ENCODE peak calls at places on chromosomes 5 and 9, in ten cellular contexts. M is AG04450; Q is brain microvascular endothelial cell; V is spleen; X is cardiac fibroblast; R is CD8-positive, alpha-beta T cell; P is fibroblast of lung; Z is astrocyte of the spinal cord; H is upper lobe of right lung; C is mammary epithelial cell. O is an unnamed sample.

GRCh38 chr9:82202808-82203207 is 214.2 kb downstream of the SPATA31D1 start:
- DNase-seq in M (peak), Q (peak), V (no peak), X (peak), R (no peak), P (peak), Z (peak), H (no peak), C (peak), O (no peak)

GRCh38 chr5:142012186-142012785 is 541 bp downstream of the GNPDA1 start:
- DNase-seq in M (no peak), Q (no peak), V (peak), X (peak), R (no peak), P (peak), Z (peak), H (peak), C (peak), O (peak)

GRCh38 chr5:169295241-169295747 is 5.6 kb downstream of the SLIT3 start:
- DNase-seq in M (no peak), Q (no peak), V (no peak), X (no peak), R (no peak), P (no peak), Z (no peak), H (no peak), C (no peak), O (no peak)

GRCh38 chr5:136042665-136043121 is 13.9 kb downstream of the TGFBI start:
- DNase-seq in M (no peak), Q (peak), V (peak), X (peak), R (no peak), P (no peak), Z (peak), H (no peak), C (no peak), O (no peak)

GRCh38 chr5:54457094-54457531 is 1.6 kb downstream of the HSPB3 start:
- DNase-seq in M (peak), Q (peak), V (no peak), X (peak), R (no peak), P (peak), Z (peak), H (no peak), C (peak), O (no peak)

GRCh38 chr5:17398439-17398838 is 99.6 kb upstream of the TAF11L2 start:
- DNase-seq in M (peak), Q (peak), V (no peak), X (peak), R (no peak), P (peak), Z (peak), H (no peak), C (peak), O (no peak)

GRCh38 chr5:139863361-139863760 is 67.8 kb downstream of the PSD2 start:
- DNase-seq in M (no peak), Q (no peak), V (no peak), X (peak), R (no peak), P (peak), Z (no peak), H (peak), C (peak), O (no peak)

GRCh38 chr5:16980983-16981382 is 44.9 kb upstream of the MYO10 start:
- DNase-seq in M (no peak), Q (no peak), V (no peak), X (no peak), R (no peak), P (no peak), Z (no peak), H (no peak), C (no peak), O (no peak)

GRCh38 chr5:135372654-135373381 is 26.2 kb downstream of the MACROH2A1 start:
- DNase-seq in M (no peak), Q (no peak), V (peak), X (no peak), R (no peak), P (no peak), Z (no peak), H (no peak), C (no peak), O (no peak)

GRCh38 chr9:33117306-33117705 is 40.8 kb upstream of the SMU1 start:
- DNase-seq in M (no peak), Q (no peak), V (no peak), X (no peak), R (no peak), P (peak), Z (peak), H (no peak), C (peak), O (no peak)

GRCh38 chr5:118144540-118144939 is 843.8 kb downstream of the DTWD2 start:
- DNase-seq in M (no peak), Q (no peak), V (no peak), X (no peak), R (no peak), P (no peak), Z (no peak), H (no peak), C (no peak), O (no peak)

GRCh38 chr5:116539222-116539621 is 35.4 kb downstream of the SEMA6A start:
- DNase-seq in M (no peak), Q (no peak), V (no peak), X (no peak), R (no peak), P (no peak), Z (no peak), H (no peak), C (no peak), O (no peak)

GRCh38 chr5:102583663-102584062 is 84.9 kb upstream of the SLCO6A1 start:
- DNase-seq in M (no peak), Q (no peak), V (no peak), X (peak), R (no peak), P (peak), Z (peak), H (no peak), C (no peak), O (peak)

GRCh38 chr5:82560546-82560945 is 282.4 kb upstream of the RPS23 start:
- DNase-seq in M (no peak), Q (no peak), V (no peak), X (no peak), R (no peak), P (no peak), Z (no peak), H (no peak), C (no peak), O (no peak)
- H3K4me3 ChIP-seq in M (no peak), Q (no peak), V (no peak), X (no peak), R (no peak), P (no peak), Z (no peak), H (no peak), C (no peak), O (no peak)

GRCh38 chr5:173592050-173592669 is 24.3 kb downstream of the BOD1 start:
- DNase-seq in M (no peak), Q (no peak), V (no peak), X (no peak), R (no peak), P (peak), Z (no peak), H (no peak), C (peak), O (peak)
- TF ChIP-seq CTCF in M (peak), Q (peak), V (no peak), X (peak), R (no peak), P (peak), Z (peak), H (peak), C (peak), O (peak)

GRCh38 chr5:68195137-68195536 is 20.4 kb upstream of the PIK3R1 start:
- DNase-seq in M (no peak), Q (no peak), V (no peak), X (no peak), R (no peak), P (no peak), Z (no peak), H (no peak), C (no peak), O (no peak)

GRCh38 chr5:68196876-68197275 is 18.7 kb upstream of the PIK3R1 start:
- DNase-seq in M (no peak), Q (no peak), V (no peak), X (no peak), R (no peak), P (no peak), Z (no peak), H (no peak), C (no peak), O (peak)

GRCh38 chr5:68194405-68194804 is 21.2 kb upstream of the PIK3R1 start:
- DNase-seq in M (no peak), Q (no peak), V (no peak), X (peak), R (no peak), P (no peak), Z (no peak), H (no peak), C (no peak), O (no peak)

GRCh38 chr5:68192679-68193060 is 22.9 kb upstream of the PIK3R1 start:
- DNase-seq in M (no peak), Q (peak), V (no peak), X (no peak), R (no peak), P (no peak), Z (peak), H (no peak), C (no peak), O (no peak)

DNA sequence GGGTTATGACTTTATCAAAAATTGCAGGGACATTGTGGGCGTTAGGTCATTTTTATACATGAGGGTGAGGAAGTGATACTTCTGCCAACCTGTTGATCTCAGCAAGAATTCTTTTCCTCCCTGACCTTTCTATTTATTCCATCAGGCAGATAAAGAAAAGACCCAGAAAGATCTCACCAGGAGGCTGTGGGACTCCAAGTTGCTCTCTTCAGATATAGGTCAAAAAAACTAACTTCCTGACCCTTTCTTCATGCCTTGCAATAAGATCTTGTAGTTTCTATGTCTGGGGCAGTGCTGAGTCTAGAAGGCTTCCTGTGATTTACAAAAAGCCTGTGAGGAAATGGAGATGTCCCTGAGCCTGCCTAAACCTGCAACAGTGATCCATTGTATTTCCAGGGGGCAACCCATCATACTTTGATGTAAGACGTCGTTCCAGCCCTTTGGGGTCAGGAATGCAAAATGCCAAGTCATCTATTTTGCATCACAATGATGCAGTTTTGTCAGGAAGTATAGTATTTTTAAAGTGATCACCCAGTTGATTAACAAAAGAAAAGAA is 22.0 kb upstream of the PIK3R1 start:
- DNase-seq in M (no peak), Q (peak), V (no peak), X (peak), R (no peak), P (no peak), Z (peak), H (no peak), C (peak), O (no peak)
- H3K4me3 ChIP-seq in M (no peak), Q (no peak), V (no peak), X (no peak), R (no peak), P (no peak), Z (no peak), H (no peak), C (no peak), O (no peak)

DNA sequence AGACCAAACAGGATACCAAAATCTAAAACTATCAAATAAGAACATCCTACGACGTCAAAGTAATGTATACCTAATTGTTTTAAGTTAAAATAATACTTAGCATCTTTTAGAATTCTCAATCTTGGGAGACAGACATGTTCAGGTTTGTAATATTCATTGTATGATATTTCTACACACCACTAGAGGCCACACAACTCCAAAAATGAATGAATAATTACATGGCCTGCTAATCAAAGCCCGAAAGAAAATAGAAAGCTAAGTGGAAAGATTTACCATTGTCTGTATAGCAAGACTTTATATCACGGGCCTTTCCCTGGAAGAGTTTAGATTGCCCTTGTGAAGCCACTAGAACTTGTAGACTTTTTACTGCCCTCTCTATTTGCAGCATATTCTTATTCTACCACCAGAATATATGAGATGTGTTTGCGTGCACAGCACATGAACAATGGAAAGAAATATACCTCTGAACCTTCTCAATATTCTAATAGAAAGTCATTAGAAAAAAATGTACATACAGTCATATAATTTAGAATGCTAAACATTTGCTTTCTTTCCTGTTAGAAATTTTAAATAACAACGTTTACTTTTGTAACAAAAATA is 380.1 kb upstream of the NUDT12 start:
- DNase-seq in M (no peak), Q (no peak), V (no peak), X (no peak), R (no peak), P (peak), Z (no peak), H (no peak), C (no peak), O (no peak)
- TF ChIP-seq CTCF in M (no peak), Q (peak), V (no peak), X (no peak), R (no peak), P (peak), Z (no peak), H (no peak), C (no peak), O (no peak)

GRCh38 chr9:130126721-130127429 is 45.3 kb upstream of the NCS1 start:
- DNase-seq in M (no peak), Q (no peak), V (no peak), X (no peak), R (no peak), P (no peak), Z (no peak), H (no peak), C (no peak), O (no peak)
- H3K4me3 ChIP-seq in M (no peak), Q (no peak), V (no peak), X (no peak), R (no peak), P (no peak), Z (no peak), H (no peak), C (no peak), O (no peak)

DNA sequence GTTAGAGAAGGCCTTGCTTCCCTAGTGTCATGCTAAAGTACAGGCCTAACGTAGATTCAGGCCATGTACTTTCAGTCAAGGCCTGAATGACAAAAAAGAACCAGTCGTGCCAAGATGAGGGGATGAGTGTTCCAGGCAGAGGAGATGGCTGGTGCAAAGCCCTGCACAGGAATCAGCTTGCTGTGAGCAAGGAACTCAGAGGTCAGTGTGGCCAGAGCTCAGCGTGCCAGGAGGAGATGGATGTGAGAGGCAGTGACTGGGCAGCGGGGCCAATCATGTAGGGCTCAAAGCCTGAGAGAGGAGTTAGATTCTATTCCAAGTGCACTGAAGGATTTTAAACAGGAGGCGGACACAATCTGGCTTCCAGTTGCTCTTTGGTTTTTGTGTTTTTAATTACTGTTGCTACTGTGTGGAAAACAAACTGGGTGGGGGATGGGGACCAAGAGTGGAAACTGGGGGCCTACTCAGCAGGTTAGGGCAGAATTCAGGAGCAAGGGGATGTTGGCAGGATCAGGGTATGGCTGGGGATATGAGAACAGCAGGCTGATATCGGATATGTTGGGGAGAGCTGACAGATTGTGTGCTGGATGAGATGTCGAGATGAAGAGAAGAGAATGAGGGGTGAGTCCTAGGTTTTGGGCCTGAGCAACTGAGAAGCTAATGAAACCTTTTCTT is 64.3 kb downstream of the ANGPTL2 start:
- DNase-seq in M (no peak), Q (no peak), V (no peak), X (no peak), R (no peak), P (peak), Z (no peak), H (no peak), C (no peak), O (no peak)
- TF ChIP-seq CTCF in M (no peak), Q (no peak), V (no peak), X (no peak), R (no peak), P (no peak), Z (no peak), H (no peak), C (no peak), O (no peak)

DNA sequence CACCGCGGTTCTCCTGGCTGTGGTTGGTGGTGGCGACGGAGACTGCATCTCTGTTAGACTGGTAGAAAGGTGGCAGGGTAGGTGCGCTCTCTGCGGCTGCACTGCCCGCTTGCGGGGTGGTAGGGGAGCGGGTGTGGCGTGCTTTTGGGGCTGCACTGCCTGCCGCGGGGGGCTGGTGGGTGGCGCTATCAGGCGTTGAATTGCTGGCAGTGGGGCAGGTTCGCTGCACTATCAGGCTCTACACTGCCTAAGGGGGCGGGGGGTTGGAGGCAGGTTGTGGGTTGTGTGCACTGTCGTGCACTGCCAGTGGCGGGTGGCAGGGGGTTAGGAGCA is 21.0 kb upstream of the TRIM52 start:
- DNase-seq in M (no peak), Q (no peak), V (no peak), X (no peak), R (no peak), P (no peak), Z (no peak), H (no peak), C (no peak), O (no peak)
- H3K4me3 ChIP-seq in M (no peak), Q (no peak), V (no peak), X (no peak), R (no peak), P (no peak), Z (no peak), H (no peak), C (no peak), O (no peak)

GRCh38 chr5:177507165-177507564 is 2.5 kb downstream of the DOK3 start:
- DNase-seq in M (no peak), Q (peak), V (no peak), X (no peak), R (no peak), P (no peak), Z (no peak), H (no peak), C (no peak), O (peak)
- TF ChIP-seq CTCF in M (peak), Q (peak), V (no peak), X (peak), R (no peak), P (peak), Z (peak), H (no peak), C (peak), O (peak)

DNA sequence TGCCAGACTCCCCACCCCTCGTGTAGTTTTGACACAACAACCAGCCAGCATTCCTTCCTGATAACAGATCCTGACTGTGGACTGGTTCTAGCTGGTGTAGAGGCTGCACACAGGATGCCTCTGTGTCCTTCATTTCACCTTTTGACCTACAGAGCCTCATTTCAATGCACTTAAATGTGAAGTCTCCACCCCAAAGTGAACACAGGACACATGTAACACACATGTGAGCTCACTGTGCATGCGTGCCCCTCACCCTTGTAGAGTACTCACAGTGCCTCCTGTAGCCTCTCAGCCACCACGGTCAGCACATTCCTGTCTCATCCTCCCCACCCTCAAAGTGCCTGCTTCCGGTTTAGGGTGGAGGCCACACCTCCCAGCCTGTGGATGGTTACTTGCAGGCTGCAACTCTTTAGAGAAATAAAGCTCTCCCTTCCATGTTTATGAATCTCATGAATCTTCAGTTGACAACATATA is 11.6 kb upstream of the NKD2 start:
- DNase-seq in M (no peak), Q (no peak), V (no peak), X (peak), R (no peak), P (no peak), Z (no peak), H (peak), C (no peak), O (no peak)
- H3K4me3 ChIP-seq in M (no peak), Q (no peak), V (no peak), X (no peak), R (no peak), P (no peak), Z (no peak), H (no peak), C (no peak), O (no peak)